ENCODE peak calls at places on chromosomes 1 and 21, in four cellular contexts. H, S, I and E are unnamed samples.

GRCh38 chr1:44113095-44113609 is 5.5 kb upstream of the KLF17 start:
- DNase-seq in H (no peak), S (peak; percentile 5), I (no peak), E (no peak)

GRCh38 chr1:192601145-192602048 is 25.8 kb downstream of the RGS1 start:
- DNase-seq in H (no peak), S (peak; percentile 53), I (no peak), E (no peak)

GRCh38 chr1:226064168-226064815 is 1.8 kb downstream of the H3-3A start:
- DNase-seq in H (peak; percentile 23), S (peak; percentile 25), I (no peak), E (no peak)

GRCh38 chr1:205074513-205074912 is 9.7 kb downstream of the TMEM81 start:
- DNase-seq in H (no peak), S (no peak), I (no peak), E (no peak)

GRCh38 chr1:31073044-31073443 is 7.5 kb upstream of the PUM1 start:
- DNase-seq in H (no peak), S (no peak), I (no peak), E (no peak)

GRCh38 chr1:32055426-32055825 is 17.3 kb upstream of the TMEM39B start:
- DNase-seq in H (no peak), S (no peak), I (no peak), E (no peak)

GRCh38 chr21:15932681-15933200 is 203.0 kb downstream of the USP25 start:
- DNase-seq in H (peak; percentile 35), S (no peak), I (no peak), E (no peak)

GRCh38 chr21:36560933-36561575 is 81.1 kb upstream of the CLDN14 start:
- DNase-seq in H (no peak), S (no peak), I (no peak), E (no peak)

GRCh38 chr21:29215709-29216108 is 83.0 kb upstream of the BACH1 start:
- DNase-seq in H (no peak), S (peak; percentile 68), I (no peak), E (no peak)

GRCh38 chr21:45264919-45265515 is 22.7 kb downstream of the POFUT2 start:
- DNase-seq in H (no peak), S (no peak), I (no peak), E (no peak)

GRCh38 chr1:11645670-11646265 is 8.5 kb downstream of the FBXO2 start:
- DNase-seq in H (peak; percentile 64), S (peak; percentile 70), I (peak; percentile 24), E (no peak)

GRCh38 chr1:5369223-5369622 is 623.0 kb downstream of the NPHP4 start:
- DNase-seq in H (no peak), S (no peak), I (no peak), E (no peak)

GRCh38 chr1:8189931-8190483 is 127.9 kb upstream of the SLC45A1 start:
- DNase-seq in H (peak; percentile 87), S (peak; percentile 42), I (no peak), E (no peak)

GRCh38 chr1:10033359-10033845 is 644 bp downstream of the UBE4B start:
- DNase-seq in H (peak; percentile 38), S (peak; percentile 42), I (no peak), E (no peak)